ENCODE peak calls at places on chromosomes 3 and 15, in four cellular contexts. G is endothelial cell of umbilical vein, Q is MM.1S, M is fibroblast of lung. T is an unnamed sample.

GRCh38 chr3:169813757-169814517 is 1.2 kb upstream of the LRRC34 start:
- DNase-seq in G (peak), Q (peak), M (no peak), T (no peak)

GRCh38 chr15:51223771-51224229 is 114.6 kb downstream of the CYP19A1 start:
- DNase-seq in G (peak), Q (no peak), M (peak), T (no peak)

GRCh38 chr3:55826731-55827496 is 339.8 kb upstream of the WNT5A start:
- DNase-seq in G (peak), Q (no peak), M (peak), T (no peak)

GRCh38 chr3:8621872-8622271 is 22.7 kb downstream of the SSUH2 start:
- DNase-seq in G (no peak), Q (no peak), M (peak), T (no peak)

GRCh38 chr3:61568127-61568526 is 6.8 kb downstream of the PTPRG start:
- DNase-seq in G (no peak), Q (no peak), M (no peak), T (no peak)

GRCh38 chr3:11908981-11909698 is 62.5 kb upstream of the TAMM41 start:
- DNase-seq in G (no peak), Q (no peak), M (no peak), T (no peak)

GRCh38 chr15:38028869-38029268 is 94.4 kb downstream of the TMCO5A start:
- DNase-seq in G (no peak), Q (no peak), M (peak), T (no peak)

GRCh38 chr15:83871808-83872559 is 218.1 kb downstream of the ADAMTSL3 start:
- DNase-seq in G (no peak), Q (no peak), M (peak), T (no peak)

GRCh38 chr15:90594297-90594696 is 64.6 kb downstream of the CRTC3 start:
- DNase-seq in G (peak), Q (peak), M (peak), T (no peak)

GRCh38 chr3:69855436-69856162 is 116.3 kb downstream of the MITF start:
- DNase-seq in G (peak), Q (no peak), M (peak), T (no peak)

GRCh38 chr15:78102211-78102610 is 9.8 kb downstream of the SH2D7 start:
- DNase-seq in G (no peak), Q (no peak), M (no peak), T (no peak)

GRCh38 chr3:37536799-37537311 is 324.8 kb upstream of the CTDSPL start:
- DNase-seq in G (no peak), Q (no peak), M (no peak), T (no peak)

GRCh38 chr15:39788108-39788507 is 5.5 kb upstream of the FSIP1 start:
- DNase-seq in G (peak), Q (no peak), M (peak), T (no peak)

GRCh38 chr15:40438712-40439111 is 2.0 kb upstream of the BAHD1 start:
- DNase-seq in G (no peak), Q (no peak), M (no peak), T (no peak)

GRCh38 chr3:18153571-18154173 is 271.5 kb downstream of the SATB1 start:
- DNase-seq in G (no peak), Q (no peak), M (peak), T (peak)

GRCh38 chr3:38957296-38957695 is 94.4 kb downstream of the SCN11A start:
- DNase-seq in G (no peak), Q (no peak), M (no peak), T (no peak)

GRCh38 chr3:157501863-157502262 is 1.4 kb downstream of the VEPH1 start:
- DNase-seq in G (no peak), Q (no peak), M (no peak), T (no peak)

GRCh38 chr15:52111517-52112202 is 915 bp downstream of the BCL2L10 start:
- DNase-seq in G (no peak), Q (no peak), M (no peak), T (no peak)

GRCh38 chr15:67048281-67049279 is 16.8 kb upstream of the SMAD3 start:
- DNase-seq in G (peak), Q (no peak), M (peak), T (peak)

DNA sequence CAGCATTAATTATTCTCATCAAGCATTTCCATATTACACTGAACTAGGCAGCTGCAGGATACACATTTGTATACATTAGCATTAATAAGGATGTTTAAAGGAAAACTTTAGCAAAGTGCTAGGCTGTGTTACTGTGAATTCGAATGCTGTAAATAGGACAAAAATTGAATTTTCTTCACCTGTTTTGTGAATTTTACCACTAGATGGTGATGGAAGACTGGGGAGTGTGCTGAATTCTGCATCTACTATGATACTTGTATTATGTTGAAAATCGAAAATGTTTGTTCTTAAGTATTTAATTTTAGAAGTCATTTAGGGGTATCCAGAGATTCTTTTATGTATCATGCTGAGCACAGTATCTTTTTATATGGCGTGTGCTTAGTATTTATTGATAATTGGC is 12.3 kb upstream of the P2RY14 start:
- DNase-seq in G (no peak), Q (no peak), M (peak), T (no peak)
- H3K4me2 ChIP-seq in G (no peak), Q (no peak), M (no peak), T (no peak)

GRCh38 chr15:59570364-59570763 is 41.2 kb upstream of the GCNT3 start:
- DNase-seq in G (no peak), Q (no peak), M (no peak), T (no peak)
- H3K27ac ChIP-seq in G (no peak), Q (no peak), M (no peak), T (no peak)

DNA sequence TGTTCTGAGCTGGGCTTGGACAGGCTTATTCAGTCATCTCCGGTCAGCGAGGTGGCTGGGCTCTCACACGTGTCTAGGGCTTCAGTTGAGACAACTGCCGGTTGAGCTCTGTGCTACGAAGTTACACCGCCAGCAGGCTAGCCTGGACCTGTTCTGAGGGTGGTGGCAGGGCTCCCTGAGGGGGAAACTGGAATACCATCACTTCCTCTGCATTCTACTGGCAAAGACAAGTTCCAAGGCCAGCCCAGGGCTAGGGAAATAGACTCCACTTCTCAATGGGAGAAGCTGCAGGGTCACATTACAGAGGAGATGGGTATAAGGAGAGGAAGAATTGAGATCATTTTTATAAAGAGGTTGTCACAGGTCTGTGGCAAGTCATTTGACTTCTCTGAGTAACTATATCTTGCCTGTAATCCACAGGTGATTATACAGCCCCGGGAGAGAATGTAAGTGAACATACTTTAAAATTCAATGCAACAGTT is 106.8 kb upstream of the IL12A start:
- DNase-seq in G (peak), Q (no peak), M (no peak), T (peak)
- H3K4me2 ChIP-seq in G (no peak), Q (no peak), M (no peak), T (peak)

DNA sequence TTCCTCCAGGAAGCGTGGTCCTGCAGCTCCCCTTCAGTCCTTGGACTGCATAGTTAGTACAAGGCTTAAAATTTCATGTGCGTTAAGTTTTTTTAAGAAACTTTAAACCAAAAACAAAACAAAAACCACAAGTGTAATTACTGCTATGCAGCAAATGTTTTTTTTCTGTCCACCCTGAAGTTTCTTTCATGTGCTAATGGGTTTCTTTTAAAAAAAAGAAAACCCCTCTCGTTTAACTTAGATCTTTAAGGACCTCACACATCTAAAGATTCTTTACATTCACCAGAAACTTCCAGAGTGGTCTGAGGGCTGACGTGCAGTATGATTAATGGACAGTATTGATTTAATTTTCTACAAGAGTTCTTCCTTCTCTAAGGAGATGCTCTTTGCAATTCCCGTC is 72.0 kb upstream of the PYGO1 start:
- DNase-seq in G (no peak), Q (no peak), M (no peak), T (no peak)
- H3K27ac ChIP-seq in G (no peak), Q (no peak), M (no peak), T (no peak)

DNA sequence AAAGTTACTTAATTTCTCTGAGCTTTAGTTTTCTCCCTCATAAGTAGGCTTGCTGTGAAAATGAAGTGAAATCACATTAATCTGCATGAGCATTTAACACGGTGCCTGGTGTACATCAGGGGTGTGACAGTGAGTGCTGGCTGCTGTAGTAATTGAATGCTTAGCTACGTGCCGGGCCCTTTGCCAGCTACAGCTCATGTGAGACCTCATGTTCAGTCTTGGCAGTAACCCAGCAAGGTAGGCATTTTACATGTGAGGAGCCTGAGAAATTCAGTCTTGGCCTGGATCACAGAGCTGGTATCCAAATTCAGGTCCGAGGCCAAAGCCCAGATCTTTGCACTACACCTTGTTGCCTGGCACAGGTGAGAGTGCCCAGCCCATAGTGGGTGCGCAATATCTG is 9.1 kb downstream of the GHRL start:
- DNase-seq in G (no peak), Q (no peak), M (no peak), T (no peak)
- H3K4me2 ChIP-seq in G (no peak), Q (no peak), M (no peak), T (no peak)

DNA sequence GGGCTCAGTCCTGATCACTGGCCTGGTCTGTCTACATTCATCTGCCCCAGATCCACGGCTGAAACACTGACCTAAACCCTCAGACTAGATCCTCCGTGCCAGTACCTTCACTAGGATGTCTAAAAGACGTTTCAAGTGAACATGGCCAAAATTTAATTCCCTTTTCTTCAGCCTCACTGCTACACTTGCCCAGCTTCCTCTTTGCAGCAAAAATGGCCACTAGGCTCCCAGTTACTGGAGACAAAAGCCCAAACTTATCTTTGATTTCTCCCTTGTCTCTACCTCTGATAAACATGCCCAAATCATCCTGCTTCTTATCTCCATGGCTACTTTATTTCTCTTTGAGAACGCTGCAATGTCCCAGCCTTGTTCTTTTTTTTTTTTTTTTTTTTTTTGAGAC is 1.6 kb downstream of the RASSF1 start:
- DNase-seq in G (no peak), Q (no peak), M (no peak), T (no peak)
- H3K27ac ChIP-seq in G (no peak), Q (no peak), M (no peak), T (no peak)

DNA sequence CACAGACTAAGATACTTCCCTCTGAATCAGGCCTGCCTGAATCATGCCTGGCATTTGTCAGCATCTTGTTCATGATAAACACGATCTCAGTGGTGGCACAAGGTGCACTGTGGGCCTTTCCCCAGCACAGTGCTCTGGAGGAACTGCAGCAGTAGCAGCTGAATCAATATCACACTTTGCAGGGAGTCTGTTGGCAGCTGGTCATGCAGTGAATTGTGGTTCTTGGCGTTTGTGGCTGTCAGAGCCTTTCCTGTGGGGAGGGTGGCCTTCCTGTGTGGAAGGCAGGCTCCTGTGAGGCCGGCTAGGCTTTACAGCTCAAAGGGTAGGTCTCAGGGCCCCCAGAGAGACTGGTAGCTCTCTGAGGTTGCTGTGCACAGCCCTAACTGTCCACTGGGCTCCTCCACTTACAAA is 54.4 kb upstream of the TLE3 start:
- DNase-seq in G (peak), Q (peak), M (no peak), T (no peak)
- H3K4me2 ChIP-seq in G (no peak), Q (peak), M (no peak), T (no peak)

GRCh38 chr3:112491373-112491772 is 7.9 kb downstream of the BTLA start:
- DNase-seq in G (no peak), Q (no peak), M (no peak), T (no peak)
- H3K27ac ChIP-seq in G (no peak), Q (no peak), M (no peak), T (no peak)

GRCh38 chr3:141422961-141423582 is 54.8 kb downstream of the ZBTB38 start:
- DNase-seq in G (no peak), Q (no peak), M (no peak), T (no peak)
- H3K4me2 ChIP-seq in G (no peak), Q (peak), M (no peak), T (no peak)

GRCh38 chr3:161069441-161070251 is 35.5 kb downstream of the B3GALNT1 start:
- DNase-seq in G (peak), Q (peak), M (peak), T (peak)
- H3K27ac ChIP-seq in G (peak), Q (peak), M (no peak), T (peak)